ENCODE peak calls at places on chromosomes 16 and 17, in nine cellular contexts. One of them, this sample, is unnamed.

GRCh38 chr16:73966851-73967250 is 329.8 kb upstream of the PSMD7 start:
- DNase-seq in esophagus muscularis mucosa: no peak
- DNase-seq in lung: no peak
- DNase-seq in heart right ventricle: no peak
- DNase-seq in A673: peak
- DNase-seq in adrenal gland: no peak
- DNase-seq in aorta: no peak
- DNase-seq in uterus: no peak
- DNase-seq in epithelial cell of prostate: no peak
- DNase-seq in this sample: no peak

GRCh38 chr17:36092228-36092627 is 2.3 kb upstream of the CCL3 start:
- DNase-seq in esophagus muscularis mucosa: no peak
- DNase-seq in lung: no peak
- DNase-seq in heart right ventricle: no peak
- DNase-seq in A673: no peak
- DNase-seq in adrenal gland: no peak
- DNase-seq in aorta: no peak
- DNase-seq in uterus: no peak
- DNase-seq in epithelial cell of prostate: no peak
- DNase-seq in this sample: no peak

GRCh38 chr16:61432421-61432820 is 603.8 kb downstream of the CDH8 start:
- DNase-seq in esophagus muscularis mucosa: no peak
- DNase-seq in lung: no peak
- DNase-seq in heart right ventricle: no peak
- DNase-seq in A673: peak
- DNase-seq in adrenal gland: no peak
- DNase-seq in aorta: no peak
- DNase-seq in uterus: no peak
- DNase-seq in epithelial cell of prostate: no peak
- DNase-seq in this sample: no peak

GRCh38 chr17:57561072-57561861 is 183.8 kb downstream of the CCDC182 start:
- DNase-seq in esophagus muscularis mucosa: no peak
- DNase-seq in lung: no peak
- DNase-seq in heart right ventricle: no peak
- DNase-seq in A673: no peak
- DNase-seq in adrenal gland: no peak
- DNase-seq in aorta: no peak
- DNase-seq in uterus: no peak
- DNase-seq in epithelial cell of prostate: no peak
- DNase-seq in this sample: no peak

GRCh38 chr16:46853713-46854443 is 22.9 kb upstream of the C16orf87 start:
- DNase-seq in esophagus muscularis mucosa: peak
- DNase-seq in lung: peak
- DNase-seq in heart right ventricle: peak
- DNase-seq in A673: peak
- DNase-seq in adrenal gland: peak
- DNase-seq in aorta: peak
- DNase-seq in uterus: peak
- DNase-seq in epithelial cell of prostate: no peak
- DNase-seq in this sample: peak

GRCh38 chr17:37121616-37122015 is 172.9 kb downstream of the AATF start:
- DNase-seq in esophagus muscularis mucosa: no peak
- DNase-seq in lung: no peak
- DNase-seq in heart right ventricle: no peak
- DNase-seq in A673: no peak
- DNase-seq in adrenal gland: no peak
- DNase-seq in aorta: no peak
- DNase-seq in uterus: no peak
- DNase-seq in epithelial cell of prostate: no peak
- DNase-seq in this sample: no peak

GRCh38 chr17:63588797-63589196 is 11.9 kb upstream of the TACO1 start:
- DNase-seq in esophagus muscularis mucosa: no peak
- DNase-seq in lung: no peak
- DNase-seq in heart right ventricle: no peak
- DNase-seq in A673: no peak
- DNase-seq in adrenal gland: no peak
- DNase-seq in aorta: no peak
- DNase-seq in uterus: no peak
- DNase-seq in epithelial cell of prostate: no peak
- DNase-seq in this sample: no peak

GRCh38 chr16:78437352-78437968 is 338.0 kb downstream of the WWOX start:
- DNase-seq in esophagus muscularis mucosa: peak
- DNase-seq in lung: no peak
- DNase-seq in heart right ventricle: peak
- DNase-seq in A673: peak
- DNase-seq in adrenal gland: peak
- DNase-seq in aorta: no peak
- DNase-seq in uterus: peak
- DNase-seq in epithelial cell of prostate: no peak
- DNase-seq in this sample: no peak

GRCh38 chr17:51165680-51166197 is 472 bp upstream of the NME2 start:
- DNase-seq in esophagus muscularis mucosa: no peak
- DNase-seq in lung: no peak
- DNase-seq in heart right ventricle: peak
- DNase-seq in A673: no peak
- DNase-seq in adrenal gland: no peak
- DNase-seq in aorta: peak
- DNase-seq in uterus: no peak
- DNase-seq in epithelial cell of prostate: no peak
- DNase-seq in this sample: no peak

DNA sequence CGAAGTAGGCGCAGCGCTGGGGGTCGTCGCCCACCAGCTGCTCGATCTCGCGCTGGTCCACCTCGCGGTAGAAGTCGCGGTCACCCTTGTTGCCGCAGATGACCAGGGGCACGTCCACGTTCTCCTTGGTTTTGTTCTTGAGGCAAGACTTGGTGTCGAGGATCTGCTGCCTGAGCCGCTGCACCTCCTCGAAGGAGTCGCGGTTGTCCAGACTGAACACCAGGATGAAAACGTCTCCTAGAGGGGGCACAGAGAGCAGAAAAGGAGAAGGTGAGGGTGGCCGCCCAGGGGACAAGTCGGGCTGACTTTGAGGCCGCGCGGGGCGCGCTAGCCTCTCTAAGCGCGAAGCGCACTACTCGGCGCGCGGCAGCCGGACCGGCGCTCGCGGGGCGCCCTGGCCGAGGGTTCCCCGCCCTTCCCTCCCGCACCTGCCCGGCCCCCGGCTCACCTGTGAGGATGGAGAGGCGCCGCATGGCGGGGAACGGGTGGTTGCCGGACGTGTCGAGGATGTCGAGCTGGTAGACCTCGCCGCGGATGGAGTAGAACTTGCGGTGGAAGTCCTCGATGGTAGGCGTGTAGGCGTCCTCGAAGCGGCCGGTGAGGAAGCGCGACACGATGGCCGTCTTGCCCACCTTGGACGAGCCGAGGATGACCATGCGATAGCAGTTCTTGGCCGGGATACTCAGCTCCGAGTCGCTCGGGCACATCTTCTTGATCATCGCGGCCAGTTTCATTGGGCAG is 577 bp downstream of the RASD1 start:
- DNase-seq in esophagus muscularis mucosa: no peak
- DNase-seq in lung: peak
- DNase-seq in heart right ventricle: no peak
- DNase-seq in A673: peak
- DNase-seq in adrenal gland: peak
- DNase-seq in aorta: no peak
- DNase-seq in uterus: no peak
- DNase-seq in epithelial cell of prostate: no peak
- DNase-seq in this sample: peak
- H3K27ac ChIP-seq in esophagus muscularis mucosa: peak
- H3K27ac ChIP-seq in lung: peak
- H3K27ac ChIP-seq in heart right ventricle: peak
- H3K27ac ChIP-seq in A673: no peak
- H3K27ac ChIP-seq in adrenal gland: peak
- H3K27ac ChIP-seq in aorta: no peak
- H3K27ac ChIP-seq in uterus: peak
- H3K27ac ChIP-seq in epithelial cell of prostate: no peak
- H3K27ac ChIP-seq in this sample: peak

DNA sequence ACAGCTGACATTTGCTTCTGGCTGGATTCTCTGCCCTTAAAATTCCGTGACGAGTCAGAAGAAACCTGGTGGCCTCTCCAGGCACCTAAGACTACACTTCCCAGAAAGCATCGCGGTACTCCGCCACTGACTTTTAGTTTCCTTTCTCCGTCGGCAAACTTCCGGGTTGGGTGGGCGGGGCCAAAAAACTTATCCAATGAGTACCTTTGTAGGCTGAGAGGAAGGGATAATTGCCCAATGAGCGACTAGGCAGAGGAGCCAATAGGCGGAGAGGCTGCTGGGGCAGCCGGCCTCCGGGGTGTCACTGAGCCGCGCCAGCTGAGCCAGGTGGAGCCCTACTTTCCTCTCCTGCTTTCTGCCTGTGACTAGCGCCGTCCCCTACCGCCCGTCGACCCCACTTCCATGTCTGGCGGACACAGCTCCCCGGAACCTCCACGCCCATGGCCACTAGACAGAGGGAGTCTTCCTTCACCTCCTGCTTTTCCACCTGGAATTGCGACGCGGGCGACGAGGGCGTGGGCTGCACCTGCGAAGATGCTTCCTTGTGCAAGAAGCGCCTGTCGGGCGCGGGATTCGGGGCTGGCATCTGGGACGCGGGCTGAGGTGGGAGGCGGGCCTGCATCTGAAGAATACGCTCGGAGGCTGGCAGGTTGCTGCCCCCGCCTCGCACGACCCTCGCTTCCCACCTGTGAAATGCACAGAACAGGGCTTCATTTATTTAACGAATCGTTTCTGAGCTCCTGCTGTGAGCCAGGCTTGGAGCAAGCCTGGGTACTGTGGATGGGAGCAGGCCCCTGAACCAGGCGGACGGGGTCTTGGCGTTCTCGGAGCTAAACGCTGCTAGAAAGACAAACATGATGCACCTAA is 16.5 kb upstream of the ARHGAP17 start:
- DNase-seq in esophagus muscularis mucosa: peak
- DNase-seq in lung: peak
- DNase-seq in heart right ventricle: peak
- DNase-seq in A673: peak
- DNase-seq in adrenal gland: peak
- DNase-seq in aorta: peak
- DNase-seq in uterus: peak
- DNase-seq in epithelial cell of prostate: peak
- DNase-seq in this sample: peak
- H3K27ac ChIP-seq in esophagus muscularis mucosa: peak
- H3K27ac ChIP-seq in lung: peak
- H3K27ac ChIP-seq in heart right ventricle: peak
- H3K27ac ChIP-seq in A673: no peak
- H3K27ac ChIP-seq in adrenal gland: peak
- H3K27ac ChIP-seq in aorta: peak
- H3K27ac ChIP-seq in uterus: peak
- H3K27ac ChIP-seq in epithelial cell of prostate: no peak
- H3K27ac ChIP-seq in this sample: peak

GRCh38 chr16:85577899-85578598 is 35.1 kb upstream of the GSE1 start:
- DNase-seq in esophagus muscularis mucosa: no peak
- DNase-seq in lung: no peak
- DNase-seq in heart right ventricle: no peak
- DNase-seq in A673: no peak
- DNase-seq in adrenal gland: no peak
- DNase-seq in aorta: no peak
- DNase-seq in uterus: no peak
- DNase-seq in epithelial cell of prostate: no peak
- DNase-seq in this sample: no peak
- H3K27ac ChIP-seq in esophagus muscularis mucosa: no peak
- H3K27ac ChIP-seq in lung: peak
- H3K27ac ChIP-seq in heart right ventricle: no peak
- H3K27ac ChIP-seq in A673: peak
- H3K27ac ChIP-seq in adrenal gland: no peak
- H3K27ac ChIP-seq in aorta: no peak
- H3K27ac ChIP-seq in uterus: no peak
- H3K27ac ChIP-seq in epithelial cell of prostate: no peak
- H3K27ac ChIP-seq in this sample: no peak

DNA sequence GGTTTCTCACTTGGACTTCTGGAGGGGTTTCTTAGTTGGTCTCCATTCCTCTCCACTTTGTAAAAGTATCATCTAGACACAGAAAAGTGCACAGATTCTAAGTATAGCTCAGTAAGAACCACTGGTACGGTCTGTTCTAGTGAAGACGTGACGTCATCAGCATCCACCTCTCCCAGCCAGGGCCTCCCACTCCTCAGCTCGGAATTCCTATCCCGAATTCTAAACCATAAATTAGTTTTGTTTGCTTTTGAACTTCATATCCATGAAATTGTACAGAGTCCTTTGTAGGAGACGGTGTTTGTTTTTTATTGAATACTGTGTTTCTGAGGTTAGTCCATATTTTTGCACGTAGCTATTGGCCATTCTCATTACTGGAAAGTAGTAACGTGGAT is 25.5 kb downstream of the FOXK2 start:
- DNase-seq in esophagus muscularis mucosa: no peak
- DNase-seq in lung: no peak
- DNase-seq in heart right ventricle: no peak
- DNase-seq in A673: no peak
- DNase-seq in adrenal gland: no peak
- DNase-seq in aorta: no peak
- DNase-seq in uterus: peak
- DNase-seq in epithelial cell of prostate: no peak
- DNase-seq in this sample: no peak
- H3K27ac ChIP-seq in esophagus muscularis mucosa: peak
- H3K27ac ChIP-seq in lung: no peak
- H3K27ac ChIP-seq in heart right ventricle: peak
- H3K27ac ChIP-seq in A673: peak
- H3K27ac ChIP-seq in adrenal gland: no peak
- H3K27ac ChIP-seq in aorta: peak
- H3K27ac ChIP-seq in uterus: peak
- H3K27ac ChIP-seq in epithelial cell of prostate: no peak
- H3K27ac ChIP-seq in this sample: peak